ENCODE peak calls at places on chromosomes 1 and 21, in ten cellular contexts. One of them, this sample, is unnamed.

GRCh38 chr1:61293197-61293596 is 210.8 kb downstream of the NFIA start:
- DNase-seq in Peyer's patch: no peak
- DNase-seq in stomach: no peak
- DNase-seq in A549: no peak
- DNase-seq in DND-41: no peak
- DNase-seq in thoracic aorta: no peak
- DNase-seq in suprapubic skin: no peak
- DNase-seq in fibroblast of lung: no peak
- DNase-seq in body of pancreas: no peak
- DNase-seq in GM23248: no peak
- DNase-seq in this sample: no peak

GRCh38 chr1:10308001-10308400 is 90.9 kb upstream of the PGD start:
- DNase-seq in GM23248: peak
- DNase-seq in DND-41: no peak
- DNase-seq in A549: no peak
- DNase-seq in body of pancreas: peak
- DNase-seq in Peyer's patch: peak
- DNase-seq in stomach: no peak
- DNase-seq in thoracic aorta: no peak
- DNase-seq in suprapubic skin: no peak
- DNase-seq in fibroblast of lung: no peak
- DNase-seq in this sample: peak

GRCh38 chr21:37862536-37862935 is 53.7 kb downstream of the KCNJ6 start:
- DNase-seq in thoracic aorta: no peak
- DNase-seq in suprapubic skin: no peak
- DNase-seq in fibroblast of lung: peak
- DNase-seq in Peyer's patch: no peak
- DNase-seq in DND-41: no peak
- DNase-seq in GM23248: peak
- DNase-seq in stomach: no peak
- DNase-seq in body of pancreas: peak
- DNase-seq in A549: peak
- DNase-seq in this sample: no peak

GRCh38 chr1:153939476-153939875 is 7.0 kb downstream of the DENND4B start:
- DNase-seq in Peyer's patch: no peak
- DNase-seq in thoracic aorta: no peak
- DNase-seq in A549: no peak
- DNase-seq in stomach: no peak
- DNase-seq in GM23248: no peak
- DNase-seq in suprapubic skin: no peak
- DNase-seq in body of pancreas: no peak
- DNase-seq in fibroblast of lung: no peak
- DNase-seq in DND-41: no peak
- DNase-seq in this sample: no peak

GRCh38 chr1:237756304-237756967 is 134.3 kb downstream of the ZP4 start:
- DNase-seq in A549: peak
- DNase-seq in suprapubic skin: no peak
- DNase-seq in stomach: no peak
- DNase-seq in DND-41: no peak
- DNase-seq in thoracic aorta: no peak
- DNase-seq in fibroblast of lung: no peak
- DNase-seq in body of pancreas: peak
- DNase-seq in GM23248: no peak
- DNase-seq in Peyer's patch: no peak
- DNase-seq in this sample: no peak

GRCh38 chr1:92713939-92714338 is 71.0 kb downstream of the EVI5 start:
- DNase-seq in DND-41: no peak
- DNase-seq in suprapubic skin: no peak
- DNase-seq in thoracic aorta: no peak
- DNase-seq in stomach: no peak
- DNase-seq in body of pancreas: no peak
- DNase-seq in Peyer's patch: no peak
- DNase-seq in A549: no peak
- DNase-seq in fibroblast of lung: no peak
- DNase-seq in GM23248: no peak
- DNase-seq in this sample: no peak

GRCh38 chr1:206495493-206496046 is 11.8 kb upstream of the RASSF5 start:
- DNase-seq in GM23248: no peak
- DNase-seq in fibroblast of lung: peak
- DNase-seq in suprapubic skin: no peak
- DNase-seq in thoracic aorta: no peak
- DNase-seq in Peyer's patch: no peak
- DNase-seq in A549: no peak
- DNase-seq in DND-41: no peak
- DNase-seq in body of pancreas: no peak
- DNase-seq in stomach: no peak
- DNase-seq in this sample: no peak

GRCh38 chr1:89525169-89525855 is 683 bp downstream of the LRRC8B start:
- DNase-seq in DND-41: peak
- DNase-seq in fibroblast of lung: peak
- DNase-seq in stomach: no peak
- DNase-seq in GM23248: peak
- DNase-seq in suprapubic skin: peak
- DNase-seq in Peyer's patch: peak
- DNase-seq in thoracic aorta: no peak
- DNase-seq in A549: peak
- DNase-seq in body of pancreas: no peak
- DNase-seq in this sample: peak

GRCh38 chr1:93304716-93305138 is 41.0 kb upstream of the DR1 start:
- DNase-seq in body of pancreas: peak
- DNase-seq in DND-41: peak
- DNase-seq in A549: peak
- DNase-seq in GM23248: peak
- DNase-seq in fibroblast of lung: peak
- DNase-seq in suprapubic skin: no peak
- DNase-seq in stomach: peak
- DNase-seq in Peyer's patch: peak
- DNase-seq in thoracic aorta: peak
- DNase-seq in this sample: peak

GRCh38 chr1:10586125-10586524 is 111.4 kb downstream of the PEX14 start:
- DNase-seq in body of pancreas: no peak
- DNase-seq in DND-41: no peak
- DNase-seq in suprapubic skin: no peak
- DNase-seq in stomach: no peak
- DNase-seq in GM23248: no peak
- DNase-seq in thoracic aorta: no peak
- DNase-seq in Peyer's patch: no peak
- DNase-seq in A549: no peak
- DNase-seq in fibroblast of lung: no peak
- DNase-seq in this sample: no peak

GRCh38 chr1:172727956-172728603 is 69.2 kb downstream of the FASLG start:
- DNase-seq in Peyer's patch: no peak
- DNase-seq in DND-41: peak
- DNase-seq in suprapubic skin: no peak
- DNase-seq in thoracic aorta: no peak
- DNase-seq in body of pancreas: no peak
- DNase-seq in GM23248: peak
- DNase-seq in stomach: no peak
- DNase-seq in A549: peak
- DNase-seq in fibroblast of lung: peak
- DNase-seq in this sample: peak

GRCh38 chr1:203281033-203281432 is 24.3 kb upstream of the BTG2 start:
- DNase-seq in thoracic aorta: no peak
- DNase-seq in DND-41: no peak
- DNase-seq in Peyer's patch: no peak
- DNase-seq in suprapubic skin: no peak
- DNase-seq in body of pancreas: no peak
- DNase-seq in GM23248: peak
- DNase-seq in fibroblast of lung: no peak
- DNase-seq in A549: peak
- DNase-seq in stomach: no peak
- DNase-seq in this sample: no peak

DNA sequence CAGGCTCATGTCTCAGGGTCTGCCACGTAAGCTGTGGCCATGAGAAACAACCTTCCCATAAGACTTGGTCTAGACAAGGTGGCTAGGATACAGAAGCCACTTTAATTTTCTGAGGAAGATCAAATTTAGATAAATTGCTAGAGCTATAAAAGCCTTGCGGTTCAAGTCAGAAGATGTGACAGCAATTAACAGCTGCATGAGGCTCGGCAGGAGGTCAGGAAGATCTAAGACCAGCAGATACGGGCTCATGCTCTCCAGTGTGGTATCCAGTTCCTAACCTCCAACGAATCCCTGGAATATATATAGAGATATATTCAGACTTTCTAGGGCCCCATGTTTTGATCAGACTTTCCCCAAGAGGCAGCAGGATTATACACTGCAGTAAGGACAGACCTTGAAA is 577.1 kb downstream of the PLPP3 start:
- DNase-seq in Peyer's patch: no peak
- DNase-seq in stomach: no peak
- DNase-seq in DND-41: no peak
- DNase-seq in thoracic aorta: no peak
- DNase-seq in A549: no peak
- DNase-seq in GM23248: no peak
- DNase-seq in fibroblast of lung: no peak
- DNase-seq in body of pancreas: no peak
- DNase-seq in suprapubic skin: no peak
- DNase-seq in this sample: no peak
- H3K27ac ChIP-seq in Peyer's patch: no peak
- H3K27ac ChIP-seq in stomach: no peak
- H3K27ac ChIP-seq in DND-41: no peak
- H3K27ac ChIP-seq in thoracic aorta: no peak
- H3K27ac ChIP-seq in A549: no peak
- H3K27ac ChIP-seq in GM23248: no peak
- H3K27ac ChIP-seq in fibroblast of lung: no peak
- H3K27ac ChIP-seq in body of pancreas: no peak
- H3K27ac ChIP-seq in suprapubic skin: no peak
- H3K27ac ChIP-seq in this sample: no peak

DNA sequence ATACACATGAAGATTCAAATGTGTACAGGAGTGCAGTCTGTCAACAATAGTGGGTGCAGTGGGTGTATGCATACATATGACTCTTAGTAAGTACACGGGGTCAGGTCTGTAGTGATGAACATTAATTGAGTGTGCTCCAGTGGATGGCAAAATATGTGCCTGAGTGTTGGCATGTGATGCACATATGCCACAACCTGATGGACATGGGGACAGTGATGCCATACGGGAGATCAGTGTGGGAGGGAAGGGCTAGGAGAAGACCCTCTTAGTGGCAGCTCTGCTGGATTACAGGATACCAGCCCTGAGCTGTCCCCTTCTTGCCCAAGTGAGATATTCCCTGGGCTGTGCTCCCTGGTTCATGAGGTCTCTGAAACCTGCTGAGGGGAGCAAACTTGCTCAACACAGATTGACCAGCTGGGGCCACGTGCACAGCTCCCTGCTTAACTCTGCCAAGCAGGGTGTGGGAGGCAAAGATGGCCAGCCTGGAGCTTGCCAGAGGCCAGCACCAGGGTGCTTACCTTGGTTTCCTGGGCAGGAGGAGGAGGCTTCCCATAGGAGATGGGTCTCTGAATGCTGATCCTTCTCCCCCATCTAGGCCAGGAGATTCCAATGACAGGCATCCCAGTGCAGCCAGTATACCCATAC is 2.2 kb downstream of the SHISA4 start:
- DNase-seq in fibroblast of lung: no peak
- DNase-seq in Peyer's patch: no peak
- DNase-seq in suprapubic skin: no peak
- DNase-seq in body of pancreas: no peak
- DNase-seq in GM23248: no peak
- DNase-seq in stomach: no peak
- DNase-seq in DND-41: no peak
- DNase-seq in thoracic aorta: no peak
- DNase-seq in A549: no peak
- DNase-seq in this sample: no peak
- H3K27ac ChIP-seq in fibroblast of lung: no peak
- H3K27ac ChIP-seq in Peyer's patch: no peak
- H3K27ac ChIP-seq in suprapubic skin: no peak
- H3K27ac ChIP-seq in body of pancreas: no peak
- H3K27ac ChIP-seq in GM23248: no peak
- H3K27ac ChIP-seq in stomach: no peak
- H3K27ac ChIP-seq in DND-41: no peak
- H3K27ac ChIP-seq in thoracic aorta: peak
- H3K27ac ChIP-seq in A549: no peak
- H3K27ac ChIP-seq in this sample: no peak

GRCh38 chr1:21620461-21620860 is 48.7 kb downstream of the RAP1GAP start:
- DNase-seq in A549: no peak
- DNase-seq in Peyer's patch: no peak
- DNase-seq in body of pancreas: peak
- DNase-seq in GM23248: peak
- DNase-seq in DND-41: no peak
- DNase-seq in stomach: peak
- DNase-seq in fibroblast of lung: no peak
- DNase-seq in suprapubic skin: no peak
- DNase-seq in thoracic aorta: no peak
- DNase-seq in this sample: no peak
- H3K27ac ChIP-seq in A549: peak
- H3K27ac ChIP-seq in Peyer's patch: no peak
- H3K27ac ChIP-seq in body of pancreas: peak
- H3K27ac ChIP-seq in GM23248: no peak
- H3K27ac ChIP-seq in DND-41: no peak
- H3K27ac ChIP-seq in stomach: peak
- H3K27ac ChIP-seq in fibroblast of lung: no peak
- H3K27ac ChIP-seq in suprapubic skin: no peak
- H3K27ac ChIP-seq in thoracic aorta: no peak
- H3K27ac ChIP-seq in this sample: no peak

GRCh38 chr1:17089496-17089895 is 29.8 kb downstream of the PADI2 start:
- DNase-seq in fibroblast of lung: no peak
- DNase-seq in suprapubic skin: no peak
- DNase-seq in Peyer's patch: no peak
- DNase-seq in body of pancreas: no peak
- DNase-seq in DND-41: no peak
- DNase-seq in A549: no peak
- DNase-seq in stomach: no peak
- DNase-seq in GM23248: no peak
- DNase-seq in thoracic aorta: no peak
- DNase-seq in this sample: no peak
- H3K27ac ChIP-seq in fibroblast of lung: no peak
- H3K27ac ChIP-seq in suprapubic skin: no peak
- H3K27ac ChIP-seq in Peyer's patch: no peak
- H3K27ac ChIP-seq in body of pancreas: peak
- H3K27ac ChIP-seq in DND-41: no peak
- H3K27ac ChIP-seq in A549: no peak
- H3K27ac ChIP-seq in stomach: no peak
- H3K27ac ChIP-seq in GM23248: no peak
- H3K27ac ChIP-seq in thoracic aorta: no peak
- H3K27ac ChIP-seq in this sample: no peak

This sample was measured in CD4-positive, CD25-positive, alpha-beta regulatory T cell.